ENCODE peak calls at places on chromosomes 11 and 22, in five cellular contexts. E, L, P, D and C are unnamed samples.

GRCh38 chr11:93861808-93862207 is 11.4 kb upstream of the VSTM5 start:
- DNase-seq in E (no peak), L (no peak), P (no peak), D (no peak), C (no peak)

GRCh38 chr11:93054881-93055280 is 85.4 kb downstream of the MTNR1B start:
- DNase-seq in E (no peak), L (no peak), P (no peak), D (peak), C (peak)

GRCh38 chr11:120228794-120229384 is 11.1 kb upstream of the POU2F3 start:
- DNase-seq in E (no peak), L (peak), P (no peak), D (no peak), C (no peak)

GRCh38 chr11:78801161-78801884 is 226.7 kb upstream of the NARS2 start:
- DNase-seq in E (no peak), L (no peak), P (no peak), D (peak), C (peak)

GRCh38 chr11:112302226-112302868 is 41.7 kb upstream of the PLET1 start:
- DNase-seq in E (no peak), L (no peak), P (no peak), D (peak), C (peak)

GRCh38 chr11:12942157-12942556 is 67.0 kb upstream of the RASSF10 start:
- DNase-seq in E (no peak), L (no peak), P (no peak), D (no peak), C (peak)

GRCh38 chr11:27392715-27393114 is 29.7 kb upstream of the CCDC34 start:
- DNase-seq in E (no peak), L (no peak), P (no peak), D (peak), C (peak)

GRCh38 chr11:73147771-73148681 is 5.9 kb upstream of the FCHSD2 start:
- DNase-seq in E (no peak), L (peak), P (no peak), D (no peak), C (peak)

GRCh38 chr11:27717801-27718229 is 17.6 kb upstream of the BDNF start:
- DNase-seq in E (no peak), L (no peak), P (no peak), D (no peak), C (peak)

GRCh38 chr22:39643311-39644083 is 72.9 kb downstream of the CACNA1I start:
- DNase-seq in E (no peak), L (no peak), P (no peak), D (no peak), C (no peak)

GRCh38 chr11:125228425-125228824 is 63.9 kb downstream of the PKNOX2 start:
- DNase-seq in E (no peak), L (no peak), P (no peak), D (no peak), C (no peak)

GRCh38 chr11:121965330-121965729 is 150.7 kb downstream of the BLID start:
- DNase-seq in E (no peak), L (no peak), P (no peak), D (peak), C (peak)

GRCh38 chr11:10657308-10658271 is 36.0 kb downstream of the IRAG1 start:
- DNase-seq in E (no peak), L (no peak), P (no peak), D (peak), C (peak)

GRCh38 chr22:34055525-34056200 is 135.4 kb upstream of the LARGE1 start:
- DNase-seq in E (no peak), L (peak), P (no peak), D (no peak), C (peak)

GRCh38 chr11:3995949-3996554 is 98.5 kb upstream of the RRM1 start:
- DNase-seq in E (no peak), L (no peak), P (no peak), D (peak), C (peak)

GRCh38 chr22:46528121-46528610 is 9.3 kb downstream of the CELSR1 start:
- DNase-seq in E (no peak), L (no peak), P (no peak), D (peak), C (peak)

GRCh38 chr22:29056472-29056871 is 5.2 kb downstream of the C22orf31 start:
- DNase-seq in E (no peak), L (no peak), P (no peak), D (no peak), C (no peak)

GRCh38 chr22:21951931-21952465 is 650 bp downstream of the PPM1F start:
- DNase-seq in E (no peak), L (peak), P (no peak), D (peak), C (peak)

GRCh38 chr11:64763804-64764611 is 4.2 kb upstream of the PYGM start:
- DNase-seq in E (no peak), L (no peak), P (no peak), D (no peak), C (no peak)

GRCh38 chr22:34414467-34415440 is 494.5 kb upstream of the LARGE1 start:
- DNase-seq in E (no peak), L (peak), P (no peak), D (peak), C (peak)

GRCh38 chr11:76669901-76670474 is 559 bp downstream of the LRRC32 start:
- DNase-seq in E (no peak), L (no peak), P (no peak), D (peak), C (peak)

GRCh38 chr11:94734563-94735275 is 33.4 kb upstream of the AMOTL1 start:
- DNase-seq in E (no peak), L (no peak), P (no peak), D (no peak), C (peak)

GRCh38 chr11:3823762-3824506 is 15.6 kb downstream of the PGAP2 start:
- DNase-seq in E (no peak), L (no peak), P (no peak), D (no peak), C (no peak)

GRCh38 chr11:17581036-17581731 is 34.1 kb downstream of the OTOG start:
- DNase-seq in E (no peak), L (no peak), P (no peak), D (no peak), C (no peak)

GRCh38 chr11:45151362-45151982 is 5.0 kb downstream of the PRDM11 start:
- DNase-seq in E (no peak), L (peak), P (no peak), D (no peak), C (no peak)

GRCh38 chr22:29879738-29880137 is 3.2 kb upstream of the MTMR3 start:
- DNase-seq in E (no peak), L (peak), P (no peak), D (peak), C (peak)

GRCh38 chr11:13013054-13013488 is 4.0 kb downstream of the RASSF10 start:
- DNase-seq in E (no peak), L (no peak), P (no peak), D (no peak), C (no peak)

GRCh38 chr11:8291421-8292350 is 28.0 kb upstream of the LMO1 start:
- DNase-seq in E (no peak), L (no peak), P (no peak), D (no peak), C (no peak)

GRCh38 chr11:77401486-77402217 is 72.2 kb downstream of the PAK1 start:
- DNase-seq in E (no peak), L (no peak), P (no peak), D (no peak), C (no peak)

GRCh38 chr22:33657670-33658069 is 262.6 kb downstream of the LARGE1 start:
- DNase-seq in E (no peak), L (no peak), P (no peak), D (no peak), C (no peak)

GRCh38 chr11:28303477-28304191 is 195.4 kb downstream of the METTL15 start:
- DNase-seq in E (no peak), L (no peak), P (no peak), D (peak), C (no peak)

GRCh38 chr11:68974421-68975194 is 6.2 kb downstream of the MRGPRD start:
- DNase-seq in E (no peak), L (no peak), P (no peak), D (peak), C (peak)

GRCh38 chr22:16989915-16990314 is 18.1 kb downstream of the GAB4 start:
- DNase-seq in E (no peak), L (no peak), P (no peak), D (no peak), C (peak)

GRCh38 chr11:88384004-88384677 is 46.6 kb upstream of the CTSC start:
- DNase-seq in E (no peak), L (no peak), P (no peak), D (peak), C (peak)

GRCh38 chr11:17839973-17840611 is 105.5 kb downstream of the KCNC1 start:
- DNase-seq in E (no peak), L (no peak), P (no peak), D (no peak), C (peak)

GRCh38 chr22:48496226-48496845 is 1331.3 kb downstream of the BRD1 start:
- DNase-seq in E (no peak), L (no peak), P (no peak), D (no peak), C (no peak)

GRCh38 chr11:968822-969221 is 43.2 kb downstream of the AP2A2 start:
- DNase-seq in E (no peak), L (no peak), P (no peak), D (no peak), C (no peak)